ENCODE peak calls at places on chromosomes 16 and 17, in four cellular contexts. H is K562, Y is GM12878, K is HepG2. B is an unnamed sample.

GRCh38 chr17:71764507-71764906 is 356.3 kb upstream of the SOX9 start:
- DNase-seq in H (no peak), Y (no peak), K (peak), B (no peak)

GRCh38 chr17:27327871-27328270 is 34.0 kb downstream of the WSB1 start:
- DNase-seq in H (no peak), Y (no peak), K (no peak), B (no peak)

GRCh38 chr17:330993-331701 is 21.5 kb downstream of the RPH3AL start:
- DNase-seq in H (no peak), Y (no peak), K (no peak), B (no peak)

GRCh38 chr16:10964891-10965326 is 20.5 kb downstream of the CLEC16A start:
- DNase-seq in H (no peak), Y (peak), K (no peak), B (no peak)

GRCh38 chr17:30368896-30369720 is 9.6 kb upstream of the CPD start:
- DNase-seq in H (no peak), Y (no peak), K (no peak), B (no peak)

GRCh38 chr17:8698142-8699050 is 46.2 kb downstream of the CCDC42 start:
- DNase-seq in H (peak), Y (no peak), K (no peak), B (peak)

GRCh38 chr17:76986318-76986717 is 118.1 kb downstream of the MGAT5B start:
- DNase-seq in H (no peak), Y (no peak), K (no peak), B (no peak)

GRCh38 chr16:12320298-12320706 is 343.8 kb downstream of the SNX29 start:
- DNase-seq in H (no peak), Y (no peak), K (no peak), B (no peak)

GRCh38 chr17:46264456-46265198 is 30.3 kb upstream of the LRRC37A start:
- DNase-seq in H (peak), Y (no peak), K (peak), B (no peak)

GRCh38 chr16:24701521-24701951 is 27.9 kb upstream of the TNRC6A start:
- DNase-seq in H (no peak), Y (no peak), K (no peak), B (peak)

GRCh38 chr17:61466246-61466645 is 14.0 kb downstream of the TBX4 start:
- DNase-seq in H (no peak), Y (no peak), K (no peak), B (no peak)

GRCh38 chr17:73226556-73227172 is 33.8 kb downstream of the COG1 start:
- DNase-seq in H (no peak), Y (no peak), K (peak), B (no peak)

GRCh38 chr17:4483012-4483840 is 15.5 kb upstream of the SPNS2 start:
- DNase-seq in H (no peak), Y (no peak), K (no peak), B (no peak)

GRCh38 chr16:31301708-31302400 is 42.1 kb downstream of the ITGAM start:
- DNase-seq in H (peak), Y (no peak), K (no peak), B (no peak)

GRCh38 chr17:78879679-78880186 is 23.3 kb downstream of the CEP295NL start:
- DNase-seq in H (peak), Y (no peak), K (no peak), B (peak)

GRCh38 chr16:12067714-12068401 is 91.3 kb downstream of the SNX29 start:
- DNase-seq in H (peak), Y (no peak), K (peak), B (peak)

DNA sequence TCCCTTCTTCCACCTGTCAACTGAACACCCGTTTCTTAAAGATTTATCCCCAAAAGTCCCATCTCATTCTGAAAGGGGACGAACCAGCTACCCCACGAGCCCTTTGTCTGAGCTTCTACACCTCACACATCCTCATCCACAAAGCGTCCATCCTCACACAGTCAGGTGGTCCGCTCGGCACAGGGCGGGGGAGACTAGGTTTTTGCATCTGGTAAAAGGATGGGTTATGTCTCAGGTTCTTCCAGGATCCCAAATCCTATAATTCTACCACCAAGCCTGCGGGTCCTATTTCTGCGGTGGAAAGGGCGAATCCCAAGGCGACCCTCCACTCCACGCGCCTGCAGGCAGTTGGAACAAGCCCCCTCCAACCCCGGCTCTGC is 458 bp downstream of the GFOD2 start:
- DNase-seq in H (peak), Y (no peak), K (no peak), B (peak)
- TF ChIP-seq MYC in H (no peak), Y (no peak), K (no peak), B (no peak)

DNA sequence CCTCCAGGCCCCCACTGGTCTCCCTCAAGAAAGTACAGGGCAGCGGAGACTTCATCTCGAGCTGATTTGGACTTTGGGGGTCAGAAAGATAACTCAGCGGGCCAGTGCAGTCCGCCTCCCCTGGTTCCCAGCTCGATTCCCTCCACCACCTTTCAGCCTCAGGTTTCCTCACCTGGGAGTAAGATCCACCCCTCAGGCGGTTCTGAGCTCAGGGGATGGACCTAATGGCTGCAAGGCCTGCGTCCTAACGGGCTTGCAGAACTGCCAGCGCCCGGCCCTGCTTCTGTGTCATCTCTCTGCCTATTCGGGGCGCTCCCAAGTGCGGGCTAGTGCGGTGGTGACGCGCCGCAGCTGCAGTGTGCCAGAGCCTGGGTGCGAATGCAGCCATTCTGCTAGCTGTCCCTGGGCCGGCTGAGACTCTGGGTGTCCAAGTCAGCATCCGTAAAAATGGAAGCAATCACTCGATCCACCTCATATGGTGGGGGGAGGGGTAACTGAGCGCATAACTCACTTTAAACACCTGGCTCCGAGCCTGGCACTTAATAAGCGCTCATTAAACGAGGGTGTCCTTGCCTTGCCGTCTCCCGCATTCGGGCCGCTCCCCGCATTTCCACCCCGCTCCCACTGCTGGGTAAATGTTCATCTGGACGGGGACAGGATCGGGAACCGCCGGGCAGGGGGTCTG is 129.6 kb upstream of the LHX1 start:
- DNase-seq in H (no peak), Y (no peak), K (no peak), B (no peak)
- H2AFZ ChIP-seq in H (no peak), Y (no peak), K (no peak), B (no peak)

DNA sequence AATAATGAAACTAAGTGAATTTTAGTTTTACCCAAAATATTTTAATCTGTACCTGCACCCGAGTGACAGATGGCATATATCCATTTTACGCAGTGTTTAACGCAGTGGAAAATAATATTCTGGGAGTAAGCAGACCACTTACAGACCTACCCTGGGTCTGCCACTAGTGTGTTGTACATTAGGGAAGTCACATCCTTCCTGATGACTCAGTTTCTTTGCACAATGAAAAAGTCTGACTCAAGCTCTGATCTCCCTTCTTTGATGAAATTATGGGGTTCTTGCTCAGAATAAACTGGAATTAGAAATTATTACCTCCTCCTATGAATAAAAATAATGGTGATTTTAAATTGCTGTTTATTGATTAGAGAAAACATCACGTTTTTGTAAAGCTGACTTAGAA is 123.2 kb upstream of the AXIN2 start:
- DNase-seq in H (no peak), Y (no peak), K (no peak), B (peak)
- TF ChIP-seq MYC in H (no peak), Y (no peak), K (no peak), B (no peak)

GRCh38 chr16:1037023-1037933 is 35.3 kb upstream of the SSTR5 start:
- DNase-seq in H (no peak), Y (no peak), K (no peak), B (no peak)
- H2AFZ ChIP-seq in H (no peak), Y (no peak), K (no peak), B (no peak)

GRCh38 chr17:12789976-12790805 is 893 bp downstream of the ARHGAP44 start:
- DNase-seq in H (no peak), Y (no peak), K (no peak), B (no peak)
- TF ChIP-seq MYC in H (no peak), Y (no peak), K (no peak), B (no peak)

DNA sequence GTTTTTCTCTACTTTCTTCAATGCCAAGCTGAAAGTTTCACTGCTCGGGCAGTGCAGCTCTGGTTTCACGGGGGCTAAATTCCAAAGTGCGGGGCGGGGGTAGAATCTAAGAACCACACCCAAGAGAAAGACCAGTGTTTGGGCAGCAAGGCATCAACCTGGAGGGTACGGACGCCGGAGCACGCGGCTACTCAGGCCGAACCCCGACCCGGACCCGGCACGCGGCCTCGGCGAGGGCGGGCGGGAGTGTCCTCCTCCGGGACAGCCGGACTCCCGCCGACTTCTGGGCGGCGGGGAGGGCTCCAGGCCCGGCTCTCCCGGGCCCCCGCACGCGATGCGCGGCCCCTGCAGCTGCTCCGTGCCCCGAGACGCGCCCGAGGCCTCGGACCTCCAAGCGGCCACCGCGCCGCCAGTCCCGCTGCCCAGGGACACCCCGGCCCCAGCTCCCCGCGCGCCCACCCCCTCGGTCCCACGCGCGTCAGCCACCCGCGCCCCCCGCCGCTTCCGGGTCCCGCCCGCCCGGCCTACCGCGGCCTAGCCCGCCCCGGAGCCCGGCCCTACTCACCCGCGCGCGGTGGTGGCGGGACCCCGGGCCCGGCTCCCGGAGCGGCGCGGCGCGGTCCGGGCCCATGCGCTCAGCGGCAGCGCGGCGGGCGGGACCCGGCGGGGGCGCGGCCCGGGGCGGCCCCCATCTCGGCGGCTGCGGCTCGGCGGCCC is 561 bp downstream of the AXIN1 start:
- DNase-seq in H (no peak), Y (no peak), K (no peak), B (no peak)
- H2AFZ ChIP-seq in H (no peak), Y (peak), K (no peak), B (peak)

GRCh38 chr17:74851612-74852236 is 8.0 kb downstream of the GRIN2C start:
- DNase-seq in H (no peak), Y (no peak), K (no peak), B (no peak)
- TF ChIP-seq MYC in H (no peak), Y (no peak), K (no peak), B (no peak)

DNA sequence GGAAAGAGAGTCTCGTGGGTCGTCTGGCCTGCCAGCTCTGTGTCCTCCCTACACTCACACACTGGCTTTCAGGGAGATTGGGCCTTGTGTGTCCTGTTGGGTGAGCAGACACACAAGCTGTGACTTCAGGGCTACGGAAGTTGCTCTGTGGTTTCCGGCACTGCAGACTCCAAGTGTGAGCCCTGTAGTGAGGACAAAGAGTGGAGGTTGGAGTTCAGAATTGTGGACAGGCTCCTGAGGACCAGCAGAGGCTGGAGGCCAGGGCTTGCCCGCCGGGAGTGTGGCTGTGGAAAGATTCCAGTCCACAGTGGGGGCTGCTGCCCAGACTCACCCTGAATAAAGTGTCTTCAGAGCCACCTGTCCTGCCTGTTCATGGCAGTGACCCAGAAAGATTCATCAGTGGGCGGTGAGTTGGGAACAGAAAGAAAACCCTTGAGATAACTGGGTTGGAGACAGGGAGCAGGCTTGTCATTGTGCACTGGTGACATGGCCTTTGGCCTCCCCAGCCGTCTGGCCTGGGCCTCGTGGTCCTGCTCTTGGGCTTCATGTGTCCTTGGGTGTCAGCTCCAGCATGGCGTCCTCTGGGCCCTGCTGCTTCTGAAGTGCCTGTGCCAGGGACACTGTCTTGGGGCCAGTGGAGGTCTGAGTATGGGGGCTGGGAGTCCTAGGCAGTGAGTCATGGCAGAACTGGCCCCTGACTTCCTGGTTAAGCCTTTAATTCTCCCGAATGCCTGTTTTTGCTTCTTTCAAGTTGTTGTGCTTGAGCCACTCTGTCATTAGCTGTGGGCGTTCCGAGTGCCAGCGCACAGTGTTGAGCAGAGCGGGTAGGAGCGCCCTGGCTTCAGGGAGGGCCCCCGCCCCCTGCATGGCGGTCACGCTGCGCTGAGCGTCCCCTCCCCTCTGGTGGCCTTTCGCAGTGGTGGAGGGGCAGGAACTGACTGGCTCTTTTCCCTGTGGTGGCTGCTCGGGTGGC is 19.9 kb upstream of the ZNF750 start:
- DNase-seq in H (peak), Y (peak), K (peak), B (peak)
- H2AFZ ChIP-seq in H (peak), Y (peak), K (no peak), B (no peak)

B was measured in endothelial cell of umbilical vein.